ENCODE peak calls at places on chromosomes 12 and 14, in six cellular contexts. I is mucosa of descending colon, Y is Kasumi-1, X is H7, G is ACHN, E is D341Med. Q is an unnamed sample.

GRCh38 chr12:49560695-49561094 is 7.2 kb downstream of the MCRS1 start:
- DNase-seq in X (no peak), I (no peak), G (no peak), E (no peak), Y (no peak), Q (no peak)

GRCh38 chr14:71731096-71731495 is 201.1 kb upstream of the RGS6 start:
- DNase-seq in E (no peak), X (no peak), Y (no peak), I (no peak), G (no peak), Q (no peak)

GRCh38 chr12:124506145-124506831 is 61.1 kb downstream of the NCOR2 start:
- DNase-seq in G (no peak), E (peak; percentile 69), I (peak; percentile 63), Y (peak; percentile 94), X (no peak), Q (no peak)

GRCh38 chr12:85775071-85775470 is 61.1 kb downstream of the RASSF9 start:
- DNase-seq in I (no peak), Y (no peak), X (no peak), G (no peak), E (no peak), Q (no peak)

GRCh38 chr14:68408680-68409079 is 384.2 kb downstream of the ZFP36L1 start:
- DNase-seq in E (no peak), I (no peak), Y (peak; percentile 37), G (no peak), X (no peak), Q (no peak)

GRCh38 chr14:39232554-39233415 is 930 bp upstream of the MIA2 start:
- DNase-seq in Y (peak; percentile 67), I (no peak), X (no peak), E (no peak), G (peak; percentile 51), Q (no peak)

GRCh38 chr12:122668268-122668667 is 34.9 kb downstream of the HCAR2 start:
- DNase-seq in G (no peak), Y (no peak), I (no peak), E (no peak), X (peak; percentile 46), Q (no peak)

GRCh38 chr12:58364389-58365086 is 423.2 kb downstream of the ATP23 start:
- DNase-seq in X (no peak), E (no peak), Y (no peak), G (peak; percentile 100), I (no peak), Q (peak; percentile 36)

GRCh38 chr12:106074706-106075392 is 63.9 kb downstream of the NUAK1 start:
- DNase-seq in Y (no peak), X (no peak), G (peak; percentile 45), I (no peak), E (no peak), Q (peak; percentile 67)

GRCh38 chr12:10982244-10982643 is 4.5 kb downstream of the TAS2R50 start:
- DNase-seq in G (no peak), X (no peak), Y (no peak), E (no peak), I (peak; percentile 16), Q (no peak)